ENCODE peak calls at places on chromosomes 2 and 18, in four cellular contexts. Y is Peyer's patch; V is effector memory CD4-positive, alpha-beta T cell; Z is upper lobe of right lung. B is an unnamed sample.
A peak's percentile ranks its signal among the peaks of the same experiment; 100 is the strongest.

GRCh38 chr2:13884271-13884976 is 748.1 kb upstream of the LRATD1 start:
- DNase-seq in Y (no peak), V (no peak), Z (no peak), B (no peak)

GRCh38 chr2:134260726-134261125 is 6.9 kb downstream of the MGAT5 start:
- DNase-seq in Y (no peak), V (no peak), Z (no peak), B (no peak)

GRCh38 chr2:174971868-174972781 is 33.1 kb downstream of the CHN1 start:
- DNase-seq in Y (no peak), V (no peak), Z (no peak), B (no peak)

GRCh38 chr2:105787376-105788318 is 42.9 kb downstream of the NCK2 start:
- DNase-seq in Y (no peak), V (no peak), Z (no peak), B (no peak)

GRCh38 chr2:26770986-26771586 is 7.0 kb downstream of the SLC35F6 start:
- DNase-seq in Y (no peak), V (peak; percentile 17), Z (no peak), B (peak; percentile 14)

GRCh38 chr2:79855264-79856006 is 342.6 kb downstream of the CTNNA2 start:
- DNase-seq in Y (peak; percentile 51), V (no peak), Z (no peak), B (no peak)

GRCh38 chr2:101622210-101622609 is 75.3 kb upstream of the MAP4K4 start:
- DNase-seq in Y (no peak), V (no peak), Z (no peak), B (no peak)

GRCh38 chr2:133596701-133597393 is 28.6 kb upstream of the NCKAP5 start:
- DNase-seq in Y (no peak), V (no peak), Z (no peak), B (no peak)

GRCh38 chr2:103959174-103960125 is 894.5 kb upstream of the POU3F3 start:
- DNase-seq in Y (no peak), V (no peak), Z (no peak), B (no peak)

GRCh38 chr18:11857177-11857887 is 6.1 kb downstream of the CHMP1B start:
- DNase-seq in Y (peak; percentile 82), V (no peak), Z (no peak), B (no peak)

GRCh38 chr18:58359226-58360019 is 269.5 kb downstream of the ALPK2 start:
- DNase-seq in Y (no peak), V (no peak), Z (no peak), B (no peak)

GRCh38 chr2:119205001-119205669 is 18.5 kb upstream of the STEAP3 start:
- DNase-seq in Y (no peak), V (no peak), Z (no peak), B (no peak)

GRCh38 chr2:36462311-36462710 is 106.7 kb downstream of the CRIM1 start:
- DNase-seq in Y (no peak), V (no peak), Z (no peak), B (no peak)

GRCh38 chr2:170332676-170333402 is 154.9 kb downstream of the MYO3B start:
- DNase-seq in Y (no peak), V (no peak), Z (no peak), B (no peak)

GRCh38 chr2:71892896-71893295 is 254.8 kb downstream of the CYP26B1 start:
- DNase-seq in Y (no peak), V (no peak), Z (no peak), B (no peak)

GRCh38 chr2:145587922-145588321 is 1068.0 kb upstream of the ZEB2 start:
- DNase-seq in Y (no peak), V (no peak), Z (no peak), B (no peak)

GRCh38 chr2:153871231-153872221 is at the start of gene GALNT13:
- DNase-seq in Y (peak; percentile 69), V (no peak), Z (peak; percentile 79), B (no peak)

GRCh38 chr2:171210864-171211431 is 50.3 kb upstream of the TLK1 start:
- DNase-seq in Y (no peak), V (peak; percentile 20), Z (no peak), B (peak; percentile 67)

GRCh38 chr2:20509766-20510490 is 63.1 kb downstream of the RHOB start:
- DNase-seq in Y (peak; percentile 64), V (no peak), Z (peak; percentile 86), B (no peak)

GRCh38 chr2:230471074-230471473 is 55.1 kb downstream of the SP100 start:
- DNase-seq in Y (no peak), V (no peak), Z (no peak), B (no peak)
- H3K36me3 ChIP-seq in Y (no peaks in the 10 kb centered on the region), V (peaks cover 44% of the 10 kb centered on the region), Z (peaks cover 66% of the 10 kb centered on the region), B (peaks cover 54% of the 10 kb centered on the region)

GRCh38 chr2:46715541-46715940 is 200.1 kb downstream of the MCFD2 start:
- DNase-seq in Y (no peak), V (no peak), Z (no peak), B (no peak)
- H3K9me3 ChIP-seq in Y (peaks cover 4% of the 10 kb centered on the region), V (no peaks in the 10 kb centered on the region), Z (peaks cover 18% of the 10 kb centered on the region), B (no peaks in the 10 kb centered on the region)

GRCh38 chr18:37524139-37524538 is 41.5 kb downstream of the CELF4 start:
- DNase-seq in Y (no peak), V (no peak), Z (no peak), B (no peak)
- H3K4me3 ChIP-seq in Y (no peak overlapping the region), V (no peak overlapping the region), Z (no peak overlapping the region), B (no peak overlapping the region)

DNA sequence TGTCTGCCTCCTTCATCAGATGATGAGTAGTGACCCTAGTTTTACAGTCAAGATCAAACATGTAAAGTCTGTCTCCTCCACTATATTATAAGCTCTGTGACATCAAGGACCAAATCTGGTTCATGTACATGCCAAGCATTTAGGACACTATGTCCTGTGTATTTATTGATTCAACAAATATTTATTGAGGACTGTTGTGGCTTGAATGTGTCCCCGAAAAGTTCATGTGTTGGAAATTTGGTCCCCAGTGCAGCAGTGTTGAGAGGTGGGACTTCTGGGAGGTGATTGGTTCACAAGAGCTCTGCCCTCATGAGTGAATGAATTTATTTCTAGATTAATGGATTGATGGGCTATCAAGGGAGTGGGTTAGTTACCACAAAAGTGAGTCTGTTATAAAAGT is 46.6 kb upstream of the FRZB start:
- DNase-seq in Y (no peak), V (no peak), Z (no peak), B (no peak)
- H3K36me3 ChIP-seq in Y (no peaks in the 10 kb centered on the region), V (no peaks in the 10 kb centered on the region), Z (peaks cover 12% of the 10 kb centered on the region), B (no peaks in the 10 kb centered on the region)

B was measured in CD4-positive, alpha-beta memory T cell.